ENCODE peak calls at places on chromosomes 1 and 21, in seven cellular contexts. One of them, this sample, is unnamed.

GRCh38 chr1:224497714-224498573 is 63.3 kb upstream of the WDR26 start:
- DNase-seq in cardiac fibroblast: peak
- DNase-seq in HT1080: peak
- DNase-seq in lung: no peak
- DNase-seq in T follicular helper cell: no peak
- DNase-seq in HTR-8/SVneo: peak
- DNase-seq in left lobe of liver: no peak
- DNase-seq in this sample: no peak

GRCh38 chr21:16535100-16535418 is 805.3 kb downstream of the USP25 start:
- DNase-seq in lung: peak
- DNase-seq in HT1080: peak
- DNase-seq in T follicular helper cell: no peak
- DNase-seq in cardiac fibroblast: peak
- DNase-seq in left lobe of liver: peak
- DNase-seq in HTR-8/SVneo: no peak
- DNase-seq in this sample: peak

GRCh38 chr1:89802841-89803240 is 18.0 kb upstream of the LRRC8D start:
- DNase-seq in HT1080: peak
- DNase-seq in lung: no peak
- DNase-seq in HTR-8/SVneo: no peak
- DNase-seq in cardiac fibroblast: no peak
- DNase-seq in left lobe of liver: no peak
- DNase-seq in T follicular helper cell: no peak
- DNase-seq in this sample: no peak

GRCh38 chr21:14889080-14889805 is 175.6 kb downstream of the NRIP1 start:
- DNase-seq in lung: no peak
- DNase-seq in left lobe of liver: peak
- DNase-seq in HTR-8/SVneo: no peak
- DNase-seq in HT1080: no peak
- DNase-seq in T follicular helper cell: no peak
- DNase-seq in cardiac fibroblast: peak
- DNase-seq in this sample: no peak

GRCh38 chr1:117535776-117536175 is 70.1 kb upstream of the TENT5C start:
- DNase-seq in HTR-8/SVneo: no peak
- DNase-seq in HT1080: peak
- DNase-seq in left lobe of liver: no peak
- DNase-seq in cardiac fibroblast: no peak
- DNase-seq in lung: no peak
- DNase-seq in T follicular helper cell: no peak
- DNase-seq in this sample: no peak

GRCh38 chr1:30758785-30759380 is 1.3 kb upstream of the LAPTM5 start:
- DNase-seq in T follicular helper cell: no peak
- DNase-seq in cardiac fibroblast: peak
- DNase-seq in left lobe of liver: no peak
- DNase-seq in HT1080: peak
- DNase-seq in lung: no peak
- DNase-seq in HTR-8/SVneo: no peak
- DNase-seq in this sample: no peak

GRCh38 chr1:54695764-54696163 is 19.9 kb upstream of the TTC4 start:
- DNase-seq in left lobe of liver: no peak
- DNase-seq in T follicular helper cell: no peak
- DNase-seq in HT1080: no peak
- DNase-seq in HTR-8/SVneo: no peak
- DNase-seq in lung: no peak
- DNase-seq in cardiac fibroblast: no peak
- DNase-seq in this sample: no peak

GRCh38 chr1:225750420-225750819 is 27.2 kb upstream of the SRP9 start:
- DNase-seq in lung: no peak
- DNase-seq in left lobe of liver: no peak
- DNase-seq in HTR-8/SVneo: no peak
- DNase-seq in cardiac fibroblast: no peak
- DNase-seq in T follicular helper cell: no peak
- DNase-seq in HT1080: no peak
- DNase-seq in this sample: no peak

GRCh38 chr1:226654046-226654445 is 85.0 kb downstream of the ITPKB start:
- DNase-seq in T follicular helper cell: no peak
- DNase-seq in left lobe of liver: no peak
- DNase-seq in HTR-8/SVneo: peak
- DNase-seq in cardiac fibroblast: peak
- DNase-seq in HT1080: peak
- DNase-seq in lung: no peak
- DNase-seq in this sample: no peak

GRCh38 chr1:180522204-180522497 is 19.8 kb upstream of the ACBD6 start:
- DNase-seq in left lobe of liver: no peak
- DNase-seq in HT1080: no peak
- DNase-seq in cardiac fibroblast: no peak
- DNase-seq in lung: no peak
- DNase-seq in T follicular helper cell: no peak
- DNase-seq in HTR-8/SVneo: peak
- DNase-seq in this sample: no peak

GRCh38 chr1:36821386-36821785 is 212.9 kb downstream of the GRIK3 start:
- DNase-seq in HTR-8/SVneo: no peak
- DNase-seq in left lobe of liver: no peak
- DNase-seq in cardiac fibroblast: no peak
- DNase-seq in HT1080: no peak
- DNase-seq in T follicular helper cell: no peak
- DNase-seq in lung: no peak
- DNase-seq in this sample: no peak

This sample was measured in NCI-H2029.